ENCODE peak calls at places on chromosome 15, in seven cellular contexts. L, P, A, T, K, I and R are unnamed samples.

GRCh38 chr15:78004919-78005634 is 72.4 kb downstream of the TBC1D2B start:
- DNase-seq in L (no peak), P (no peak), A (peak; percentile 51), T (no peak), K (no peak), I (no peak), R (peak; percentile 71)

GRCh38 chr15:56754993-56755392 is 21.7 kb upstream of the ZNF280D start:
- DNase-seq in L (no peak), P (no peak), A (no peak), T (no peak), K (no peak), I (no peak), R (no peak)

GRCh38 chr15:95409924-95410323 is 920.6 kb upstream of the NR2F2 start:
- DNase-seq in L (no peak), P (no peak), A (no peak), T (no peak), K (no peak), I (no peak), R (no peak)

GRCh38 chr15:83657549-83657948 is 3.6 kb downstream of the ADAMTSL3 start:
- DNase-seq in L (no peak), P (no peak), A (no peak), T (no peak), K (peak; percentile 14), I (no peak), R (no peak)

GRCh38 chr15:36682091-36682490 is 102.7 kb downstream of the CDIN1 start:
- DNase-seq in L (no peak), P (no peak), A (no peak), T (peak; percentile 72), K (peak; percentile 4), I (no peak), R (no peak)

GRCh38 chr15:62579842-62580241 is 414.8 kb upstream of the C2CD4B start:
- DNase-seq in L (no peak), P (no peak), A (no peak), T (no peak), K (no peak), I (no peak), R (no peak)

GRCh38 chr15:63950911-63951481 is 95.3 kb downstream of the DAPK2 start:
- DNase-seq in L (no peak), P (no peak), A (no peak), T (no peak), K (no peak), I (no peak), R (peak; percentile 71)

GRCh38 chr15:40108061-40108854 is 421 bp downstream of the BMF start:
- DNase-seq in L (peak; percentile 37), P (no peak), A (no peak), T (no peak), K (no peak), I (no peak), R (no peak)

GRCh38 chr15:65245096-65245849 is 34.0 kb upstream of the CILP start:
- DNase-seq in L (no peak), P (no peak), A (no peak), T (no peak), K (no peak), I (no peak), R (no peak)

GRCh38 chr15:64019764-64020163 is 26.5 kb downstream of the DAPK2 start:
- DNase-seq in L (no peak), P (no peak), A (peak; percentile 71), T (no peak), K (no peak), I (no peak), R (no peak)

GRCh38 chr15:35195649-35196048 is 110.6 kb upstream of the NANOGP8 start:
- DNase-seq in L (no peak), P (no peak), A (no peak), T (no peak), K (no peak), I (no peak), R (no peak)

GRCh38 chr15:59701880-59702279 is 12.8 kb upstream of the BNIP2 start:
- DNase-seq in L (no peak), P (no peak), A (no peak), T (no peak), K (no peak), I (no peak), R (no peak)

GRCh38 chr15:81105521-81105920 is 28.5 kb upstream of the CFAP161 start:
- DNase-seq in L (no peak), P (no peak), A (no peak), T (no peak), K (no peak), I (no peak), R (no peak)

GRCh38 chr15:79065361-79065743 is 25.2 kb downstream of the RASGRF1 start:
- DNase-seq in L (no peak), P (no peak), A (no peak), T (no peak), K (no peak), I (no peak), R (no peak)

GRCh38 chr15:43253431-43254403 is 13.0 kb downstream of the TGM5 start:
- DNase-seq in L (no peak), P (no peak), A (no peak), T (no peak), K (no peak), I (no peak), R (no peak)

GRCh38 chr15:63971427-63971805 is 74.9 kb downstream of the DAPK2 start:
- DNase-seq in L (no peak), P (no peak), A (no peak), T (no peak), K (no peak), I (peak; percentile 22), R (no peak)

GRCh38 chr15:35851491-35851890 is 305.5 kb upstream of the DPH6 start:
- DNase-seq in L (no peak), P (no peak), A (no peak), T (no peak), K (no peak), I (no peak), R (no peak)

GRCh38 chr15:39511000-39511914 is 69.6 kb upstream of the THBS1 start:
- DNase-seq in L (peak; percentile 10), P (no peak), A (no peak), T (peak; percentile 27), K (no peak), I (no peak), R (peak; percentile 57)

GRCh38 chr15:52054381-52054780 is 35.4 kb downstream of the MAPK6 start:
- DNase-seq in L (no peak), P (no peak), A (no peak), T (no peak), K (no peak), I (no peak), R (no peak)

GRCh38 chr15:90442423-90442822 is 54.4 kb downstream of the IQGAP1 start:
- DNase-seq in L (no peak), P (no peak), A (no peak), T (no peak), K (no peak), I (no peak), R (no peak)

GRCh38 chr15:34855893-34856292 is 60.5 kb upstream of the ACTC1 start:
- DNase-seq in L (no peak), P (no peak), A (no peak), T (no peak), K (no peak), I (no peak), R (no peak)

GRCh38 chr15:40069178-40070165 is 30.5 kb upstream of the SRP14 start:
- DNase-seq in L (peak; percentile 51), P (no peak), A (peak; percentile 99), T (peak; percentile 26), K (no peak), I (no peak), R (no peak)

GRCh38 chr15:28260722-28261121 is 61.3 kb downstream of the HERC2 start:
- DNase-seq in L (peak; percentile 48), P (no peak), A (no peak), T (no peak), K (no peak), I (no peak), R (no peak)

GRCh38 chr15:48046813-48047483 is 73.8 kb upstream of the SLC24A5 start:
- DNase-seq in L (no peak), P (no peak), A (peak; percentile 41), T (no peak), K (no peak), I (no peak), R (no peak)

GRCh38 chr15:53072077-53072476 is 281.9 kb upstream of the ONECUT1 start:
- DNase-seq in L (peak; percentile 91), P (no peak), A (peak; percentile 60), T (peak; percentile 4), K (peak; percentile 15), I (no peak), R (no peak)